ENCODE peak calls at places on chromosomes 11 and 22, in nine cellular contexts. P, V, O, D, A, F, Y, S and Z are unnamed samples. For H3K9me3, the result is how much of the 10 kb centered on the place peaks cover.

GRCh38 chr22:39349967-39350802 is at the start of gene SYNGR1:
- DNase-seq in P (peak), V (no peak), O (peak), D (no peak), A (peak), F (peak), Y (peak), S (no peak), Z (peak)

GRCh38 chr11:126029805-126030204 is 32.9 kb downstream of the CDON start:
- DNase-seq in P (no peak), V (no peak), O (no peak), D (no peak), A (no peak), F (no peak), Y (no peak), S (no peak), Z (no peak)

GRCh38 chr11:20522536-20522935 is 76.9 kb upstream of the SLC6A5 start:
- DNase-seq in P (no peak), V (no peak), O (no peak), D (no peak), A (no peak), F (no peak), Y (no peak), S (no peak), Z (no peak)

GRCh38 chr22:44153705-44154104 is 27.0 kb upstream of the PARVG start:
- DNase-seq in P (no peak), V (no peak), O (no peak), D (no peak), A (no peak), F (no peak), Y (no peak), S (no peak), Z (no peak)

GRCh38 chr11:14189874-14190273 is 169.1 kb downstream of the RRAS2 start:
- DNase-seq in P (peak), V (peak), O (peak), D (no peak), A (no peak), F (no peak), Y (no peak), S (peak), Z (no peak)

GRCh38 chr22:43289976-43290663 is 53.1 kb downstream of the SCUBE1 start:
- DNase-seq in P (peak), V (peak), O (no peak), D (no peak), A (no peak), F (peak), Y (no peak), S (peak), Z (peak)

GRCh38 chr11:74449369-74449931 is 17.9 kb downstream of the KCNE3 start:
- DNase-seq in P (no peak), V (peak), O (peak), D (peak), A (peak), F (peak), Y (peak), S (no peak), Z (no peak)

GRCh38 chr11:116276051-116277044 is 496.4 kb downstream of the BUD13 start:
- DNase-seq in P (peak), V (peak), O (peak), D (peak), A (peak), F (peak), Y (peak), S (peak), Z (peak)

GRCh38 chr11:76844511-76844910 is 16.2 kb upstream of the ACER3 start:
- DNase-seq in P (no peak), V (no peak), O (no peak), D (no peak), A (no peak), F (no peak), Y (no peak), S (no peak), Z (no peak)

GRCh38 chr11:15667127-15667725 is 552.5 kb downstream of the INSC start:
- DNase-seq in P (no peak), V (no peak), O (no peak), D (no peak), A (no peak), F (no peak), Y (no peak), S (no peak), Z (no peak)

DNA sequence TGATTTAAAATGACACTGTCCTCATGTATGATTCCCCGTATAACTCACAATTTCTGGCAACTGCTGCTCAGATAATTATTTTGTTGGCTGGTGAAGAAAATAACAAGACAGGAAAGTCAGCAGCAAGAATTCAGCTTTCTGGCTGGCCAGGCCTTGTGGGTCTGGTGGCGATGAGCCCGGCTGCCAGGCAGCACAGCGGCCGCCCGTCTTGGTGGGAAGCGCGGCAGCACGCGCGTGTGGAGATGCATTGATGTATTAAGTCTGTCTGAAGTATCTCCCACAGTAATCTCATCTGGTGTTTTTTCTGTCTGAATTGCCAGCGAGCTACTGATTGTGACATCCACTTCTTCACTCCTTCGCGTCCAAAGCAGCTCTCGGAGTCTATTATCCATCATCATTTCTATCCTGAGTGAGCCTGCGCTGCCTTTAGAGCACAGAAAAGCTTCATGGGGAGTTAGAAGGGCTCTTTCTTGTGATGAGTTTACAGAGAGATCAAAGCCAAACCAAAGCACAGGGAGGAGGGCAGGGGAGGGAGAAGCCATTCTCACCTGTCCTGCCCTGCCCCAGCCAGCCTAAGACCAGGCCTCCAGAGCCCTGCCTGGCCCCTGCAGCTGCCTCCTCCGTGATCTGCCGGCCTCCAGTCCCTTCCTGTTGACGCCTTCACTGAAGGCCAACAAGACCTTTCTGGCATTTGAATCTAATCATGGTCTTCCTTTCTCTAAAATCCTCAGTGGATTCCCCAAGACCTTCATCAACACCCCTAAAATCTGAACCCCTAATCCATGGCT is 1418.9 kb downstream of the TBC1D22A start:
- DNase-seq in P (no peak), V (no peak), O (no peak), D (no peak), A (no peak), F (no peak), Y (no peak), S (no peak), Z (no peak)
- H3K9me3 ChIP-seq in P (under half), V (under half), O (under half), D (under half), A (under half), F (under half), Y (under half), S (under half), Z (under half)

GRCh38 chr22:36332623-36333331 is 55.0 kb downstream of the MYH9 start:
- DNase-seq in P (no peak), V (peak), O (no peak), D (no peak), A (peak), F (no peak), Y (peak), S (no peak), Z (no peak)
- H3K9me3 ChIP-seq in P (under half), V (under half), O (under half), D (under half), A (under half), F (under half), Y (under half), S (under half), Z (under half)

GRCh38 chr11:45459501-45459900 is 173.4 kb upstream of the SYT13 start:
- DNase-seq in P (no peak), V (no peak), O (no peak), D (no peak), A (no peak), F (no peak), Y (no peak), S (no peak), Z (no peak)

GRCh38 chr11:45463541-45463940 is 177.4 kb upstream of the SYT13 start:
- DNase-seq in P (no peak), V (no peak), O (no peak), D (no peak), A (no peak), F (no peak), Y (no peak), S (no peak), Z (no peak)

GRCh38 chr11:45457649-45458048 is 171.5 kb upstream of the SYT13 start:
- DNase-seq in P (no peak), V (no peak), O (no peak), D (no peak), A (no peak), F (no peak), Y (no peak), S (no peak), Z (no peak)

GRCh38 chr11:45458269-45458668 is 172.1 kb upstream of the SYT13 start:
- DNase-seq in P (no peak), V (no peak), O (no peak), D (no peak), A (no peak), F (no peak), Y (no peak), S (no peak), Z (no peak)

DNA sequence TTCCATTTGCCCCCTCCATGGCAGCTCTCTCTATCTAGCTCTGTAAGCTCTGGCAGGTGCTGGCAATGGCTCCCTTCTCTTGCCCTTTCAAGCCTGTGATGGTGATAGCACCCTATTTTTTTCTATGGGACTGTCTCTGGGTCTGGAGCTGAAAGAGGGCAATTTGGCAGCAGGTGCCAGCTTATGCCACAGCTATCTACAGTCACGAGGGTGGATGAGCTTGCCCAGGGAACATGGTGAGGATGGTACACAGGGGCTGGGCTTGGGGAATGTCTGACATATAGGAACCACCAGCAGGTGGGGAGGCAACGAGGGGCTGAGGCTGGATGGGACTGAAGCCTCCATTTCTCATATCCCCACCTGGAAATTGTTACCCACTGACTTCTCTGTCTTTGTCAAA is 175.4 kb upstream of the SYT13 start:
- DNase-seq in P (no peak), V (no peak), O (no peak), D (no peak), A (no peak), F (no peak), Y (no peak), S (no peak), Z (no peak)
- H3K9me3 ChIP-seq in P (under half), V (under half), O (under half), D (under half), A (under half), F (under half), Y (under half), S (under half), Z (under half)

DNA sequence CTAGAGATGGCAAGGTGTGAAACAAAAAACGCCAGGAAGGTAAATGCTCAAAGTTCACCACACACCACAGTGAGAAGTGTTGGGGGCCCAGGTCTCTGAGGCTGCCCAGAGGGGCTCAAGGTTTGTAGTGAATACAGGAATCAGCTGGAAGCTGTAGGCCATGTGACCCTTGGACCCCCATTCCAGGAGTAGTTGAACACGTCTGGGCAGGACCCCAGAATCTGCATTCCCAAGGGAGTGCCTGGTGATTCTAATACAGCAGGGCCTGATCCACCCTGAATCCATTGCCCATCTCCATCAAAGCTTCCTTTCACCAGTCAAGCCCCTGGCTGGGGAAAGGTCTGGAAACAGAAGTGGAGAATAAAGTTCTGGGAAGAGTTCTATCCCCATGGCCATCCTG is 70.8 kb upstream of the B3GAT1 start:
- DNase-seq in P (no peak), V (no peak), O (no peak), D (no peak), A (no peak), F (no peak), Y (no peak), S (no peak), Z (no peak)
- H3K9me3 ChIP-seq in P (under half), V (under half), O (under half), D (under half), A (under half), F (under half), Y (under half), S (under half), Z (under half)

DNA sequence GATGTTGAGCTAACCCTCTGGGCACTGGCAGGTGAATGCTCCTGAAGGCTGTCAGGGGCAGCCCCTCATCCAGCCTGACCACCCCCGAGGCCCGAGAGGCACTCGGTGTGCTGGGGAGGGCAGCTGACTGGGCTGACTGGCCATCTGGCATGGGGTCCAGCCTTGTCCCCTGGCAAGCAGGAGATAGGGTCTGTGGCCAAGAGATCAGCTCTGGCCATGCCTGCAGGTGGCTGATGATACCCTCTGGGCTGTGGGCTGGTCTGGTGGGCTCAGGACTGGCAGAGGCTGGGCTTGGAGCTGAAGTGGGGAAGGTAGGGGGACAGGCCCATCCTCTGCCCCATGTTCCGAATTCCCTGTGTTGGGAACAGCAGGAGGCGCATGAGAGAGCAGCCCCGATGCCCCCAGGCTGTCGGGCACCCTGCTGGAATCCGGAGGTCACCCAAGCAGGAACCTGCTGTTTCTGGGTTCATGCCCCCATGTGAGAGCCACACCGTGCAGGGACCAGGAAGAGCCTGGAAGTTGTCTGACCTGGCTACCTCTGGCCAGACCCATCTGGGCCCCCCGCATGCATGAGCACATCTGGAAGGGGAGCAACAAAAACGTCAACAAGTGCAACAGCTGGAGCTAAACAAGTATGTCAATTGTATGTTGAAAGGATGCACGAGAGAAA is 527.0 kb downstream of the TBC1D22A start:
- DNase-seq in P (no peak), V (peak), O (no peak), D (no peak), A (no peak), F (no peak), Y (no peak), S (no peak), Z (no peak)
- H3K9me3 ChIP-seq in P (under half), V (under half), O (under half), D (under half), A (under half), F (under half), Y (under half), S (under half), Z (under half)